ENCODE peak calls at places on chromosome 3, in four cellular contexts. I is CD4-positive, CD25-positive, alpha-beta regulatory T cell; L is upper lobe of left lung; A is colonic mucosa. M is an unnamed sample. For H3K9me3, the result is how much of the 10 kb centered on the place peaks cover.

GRCh38 chr3:53708001-53708621 is 138.1 kb downstream of the CHDH start:
- DNase-seq in I (no peak), L (peak), A (no peak), M (no peak)

GRCh38 chr3:167691366-167691765 is 37.6 kb upstream of the WDR49 start:
- DNase-seq in I (peak), L (no peak), A (no peak), M (peak)

GRCh38 chr3:9727041-9727595 is 4.4 kb upstream of the BRPF1 start:
- DNase-seq in I (peak), L (no peak), A (no peak), M (peak)

GRCh38 chr3:156037356-156037755 is 83.0 kb upstream of the KCNAB1 start:
- DNase-seq in I (no peak), L (no peak), A (no peak), M (no peak)

GRCh38 chr3:16151109-16151508 is 23.4 kb upstream of the GALNT15 start:
- DNase-seq in I (no peak), L (no peak), A (peak), M (no peak)

GRCh38 chr3:48120223-48120622 is 68.0 kb downstream of the CDC25A start:
- DNase-seq in I (no peak), L (no peak), A (no peak), M (no peak)

GRCh38 chr3:33855884-33856546 is 57.6 kb downstream of the PDCD6IP start:
- DNase-seq in I (no peak), L (peak), A (no peak), M (no peak)

GRCh38 chr3:132543016-132543739 is 53.9 kb upstream of the ACKR4 start:
- DNase-seq in I (no peak), L (no peak), A (no peak), M (no peak)

GRCh38 chr3:4043867-4044575 is 244.8 kb downstream of the LRRN1 start:
- DNase-seq in I (no peak), L (no peak), A (no peak), M (no peak)

GRCh38 chr3:50264964-50265485 is 3.9 kb upstream of the SEMA3B start:
- DNase-seq in I (no peak), L (no peak), A (no peak), M (no peak)

GRCh38 chr3:20572473-20572872 is 386.5 kb upstream of the SGO1 start:
- DNase-seq in I (no peak), L (no peak), A (no peak), M (no peak)

GRCh38 chr3:127264292-127264691 is 23.6 kb downstream of the PRR20G start:
- DNase-seq in I (no peak), L (no peak), A (no peak), M (no peak)

GRCh38 chr3:27487383-27487782 is 3.2 kb upstream of the SLC4A7 start:
- DNase-seq in I (no peak), L (no peak), A (no peak), M (no peak)

GRCh38 chr3:190338717-190339116 is 16.5 kb upstream of the CLDN1 start:
- DNase-seq in I (no peak), L (no peak), A (no peak), M (no peak)

GRCh38 chr3:39427506-39427905 is 21.0 kb downstream of the RPSA start:
- DNase-seq in I (no peak), L (no peak), A (no peak), M (no peak)

GRCh38 chr3:184366619-184367321 is 5.3 kb downstream of the POLR2H start:
- DNase-seq in I (no peak), L (no peak), A (no peak), M (no peak)

GRCh38 chr3:59573911-59574310 is 524.1 kb upstream of the CFAP20DC start:
- DNase-seq in I (no peak), L (no peak), A (peak), M (no peak)

GRCh38 chr3:148861277-148861869 is 3.7 kb upstream of the CPA3 start:
- DNase-seq in I (peak), L (no peak), A (no peak), M (peak)

GRCh38 chr3:159739166-159739565 is 249.5 kb upstream of the IL12A start:
- DNase-seq in I (no peak), L (no peak), A (no peak), M (no peak)

GRCh38 chr3:20668411-20668810 is 482.4 kb upstream of the SGO1 start:
- DNase-seq in I (no peak), L (no peak), A (no peak), M (no peak)

GRCh38 chr3:39788484-39788883 is 20.9 kb upstream of the MYRIP start:
- DNase-seq in I (no peak), L (no peak), A (no peak), M (no peak)

GRCh38 chr3:37392957-37393356 is 218.6 kb upstream of the LRRFIP2 start:
- DNase-seq in I (no peak), L (no peak), A (no peak), M (no peak)

GRCh38 chr3:28050895-28051294 is 190.5 kb upstream of the CMC1 start:
- DNase-seq in I (peak), L (no peak), A (peak), M (peak)

GRCh38 chr3:151037746-151038145 is 47.7 kb upstream of the MED12L start:
- DNase-seq in I (no peak), L (no peak), A (no peak), M (no peak)

GRCh38 chr3:49899815-49900214 is 3.9 kb downstream of the MST1R start:
- DNase-seq in I (no peak), L (no peak), A (no peak), M (no peak)

GRCh38 chr3:3200632-3201212 is 21.2 kb upstream of the CRBN start:
- DNase-seq in I (no peak), L (no peak), A (peak), M (no peak)

GRCh38 chr3:14806641-14807263 is 12.0 kb upstream of the FGD5 start:
- DNase-seq in I (no peak), L (no peak), A (no peak), M (no peak)

GRCh38 chr3:9826815-9827574 is 16.8 kb downstream of the RPUSD3 start:
- DNase-seq in I (peak), L (no peak), A (peak), M (no peak)

GRCh38 chr3:31240466-31240865 is 292.3 kb upstream of the STT3B start:
- DNase-seq in I (no peak), L (no peak), A (no peak), M (no peak)

GRCh38 chr3:156251424-156251823 is 131.0 kb downstream of the KCNAB1 start:
- DNase-seq in I (no peak), L (no peak), A (no peak), M (no peak)

GRCh38 chr3:194269610-194270145 is 81.5 kb downstream of the CPN2 start:
- DNase-seq in I (no peak), L (peak), A (peak), M (no peak)

GRCh38 chr3:176867681-176868663 is 329.3 kb downstream of the TBL1XR1 start:
- DNase-seq in I (no peak), L (no peak), A (peak), M (no peak)

GRCh38 chr3:45939341-45939771 is 3.9 kb upstream of the CXCR6 start:
- DNase-seq in I (no peak), L (no peak), A (no peak), M (no peak)

GRCh38 chr3:36700537-36701248 is 63.7 kb downstream of the DCLK3 start:
- DNase-seq in I (peak), L (no peak), A (peak), M (no peak)

GRCh38 chr3:46854543-46854942 is 8.7 kb downstream of the MYL3 start:
- DNase-seq in I (no peak), L (no peak), A (no peak), M (no peak)

GRCh38 chr3:69364354-69364753 is 21.5 kb downstream of the FRMD4B start:
- DNase-seq in I (no peak), L (no peak), A (no peak), M (no peak)

GRCh38 chr3:119588112-119588511 is 8.8 kb downstream of the ADPRH start:
- DNase-seq in I (no peak), L (no peak), A (peak), M (no peak)

GRCh38 chr3:14789640-14790285 is 29.0 kb upstream of the FGD5 start:
- DNase-seq in I (no peak), L (no peak), A (no peak), M (no peak)

GRCh38 chr3:71987828-71988227 is 202.9 kb upstream of the PROK2 start:
- DNase-seq in I (no peak), L (no peak), A (no peak), M (no peak)

DNA sequence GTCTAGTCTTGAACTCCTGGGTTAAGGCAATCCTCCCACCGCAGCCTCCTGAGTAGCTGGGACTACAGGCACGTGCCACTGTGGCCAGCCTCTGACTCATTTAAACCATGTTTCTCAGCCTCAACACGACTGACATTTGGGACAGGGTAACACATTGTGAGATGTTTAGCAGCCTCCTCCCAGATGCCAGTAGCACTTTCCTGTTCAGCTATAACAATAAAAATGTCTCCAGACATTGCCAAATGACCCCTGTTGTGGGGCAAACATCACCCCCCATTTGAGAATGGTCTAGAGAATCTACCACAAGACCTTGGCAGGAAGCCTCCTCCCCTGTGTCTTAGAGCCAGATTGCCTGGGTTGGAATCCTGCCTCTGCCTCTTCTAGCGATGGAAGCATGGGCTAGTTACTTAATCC is 8.4 kb downstream of the TMEM40 start:
- DNase-seq in I (no peak), L (no peak), A (no peak), M (no peak)
- H3K27ac ChIP-seq in I (no peak), L (no peak), A (no peak), M (no peak)

DNA sequence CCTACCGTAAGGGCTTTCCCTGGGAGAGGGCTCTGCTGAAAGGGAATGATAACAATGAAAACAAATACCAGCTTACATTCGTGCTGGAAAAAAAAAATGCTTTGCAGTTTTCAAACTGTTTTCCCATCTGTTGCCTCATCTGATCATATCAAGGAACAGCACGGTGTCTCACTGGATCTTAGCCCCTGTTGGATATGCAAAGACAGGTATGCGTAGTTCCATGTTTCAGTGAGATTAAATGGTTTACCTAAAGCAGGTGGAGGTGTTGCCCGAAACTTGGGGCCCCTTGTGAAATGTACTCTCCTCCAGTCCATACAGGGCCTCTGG is 77.4 kb upstream of the VGLL4 start:
- DNase-seq in I (no peak), L (no peak), A (no peak), M (no peak)
- H3K4me3 ChIP-seq in I (no peak), L (peak), A (peak), M (peak)

GRCh38 chr3:98553021-98553563 is 21.3 kb downstream of the GPR15 start:
- DNase-seq in I (no peak), L (no peak), A (no peak), M (no peak)
- H3K9me3 ChIP-seq in I (under half), L (under half), A (under half), M (under half)

GRCh38 chr3:188689101-188689574 is 482.6 kb upstream of the TPRG1 start:
- DNase-seq in I (no peak), L (no peak), A (no peak), M (no peak)
- H3K27ac ChIP-seq in I (no peak), L (peak), A (no peak), M (no peak)

M was measured in CD8-positive, alpha-beta memory T cell.